ENCODE peak calls at places on chromosomes 3 and 15, in six cellular contexts. T is body of pancreas, D is IMR-90, X is fibroblast of lung, S is thyroid gland, G is neural progenitor cell. J is an unnamed sample.

GRCh38 chr3:105676621-105677300 is 192.1 kb downstream of the CBLB start:
- DNase-seq in S (no peak), X (no peak), T (no peak), G (no peak), D (no peak), J (no peak)

GRCh38 chr3:56800373-56801150 is 1.2 kb downstream of the ARHGEF3 start:
- DNase-seq in D (no peak), S (peak; percentile 50), T (peak; percentile 51), G (no peak), X (no peak), J (peak; percentile 64)

GRCh38 chr3:195075199-195075940 is 195.6 kb downstream of the XXYLT1 start:
- DNase-seq in G (no peak), S (peak; percentile 2), X (peak; percentile 64), D (peak; percentile 10), T (no peak), J (no peak)

GRCh38 chr3:150610785-150611184 is 7.7 kb downstream of the SELENOT start:
- DNase-seq in X (peak; percentile 42), T (no peak), S (no peak), G (no peak), D (no peak), J (no peak)

GRCh38 chr15:71056111-71056510 is 59.2 kb upstream of the THSD4 start:
- DNase-seq in D (no peak), T (no peak), X (no peak), G (no peak), S (no peak), J (no peak)

GRCh38 chr3:117510396-117510795 is 800.8 kb downstream of the TUSC7 start:
- DNase-seq in T (no peak), D (peak; percentile 59), S (no peak), G (no peak), X (no peak), J (no peak)

GRCh38 chr3:140243536-140243935 is 308.6 kb downstream of the CLSTN2 start:
- DNase-seq in G (no peak), X (no peak), D (no peak), T (no peak), S (no peak), J (no peak)

GRCh38 chr15:29672446-29672845 is 149.8 kb downstream of the TJP1 start:
- DNase-seq in T (no peak), X (no peak), D (no peak), G (no peak), S (no peak), J (no peak)

GRCh38 chr15:81722982-81723381 is 322.8 kb downstream of the MEX3B start:
- DNase-seq in X (no peak), D (no peak), G (no peak), S (no peak), T (no peak), J (no peak)

GRCh38 chr3:70000563-70001081 is 1.1 kb downstream of the SAMMSON start:
- DNase-seq in S (no peak), X (peak; percentile 83), G (peak; percentile 39), D (peak; percentile 20), T (no peak), J (no peak)

GRCh38 chr3:52524258-52524751 is 9.4 kb downstream of the NT5DC2 start:
- DNase-seq in G (no peak), D (no peak), S (no peak), T (no peak), X (no peak), J (no peak)

GRCh38 chr3:49378249-49378899 is 20.2 kb upstream of the GPX1 start:
- DNase-seq in G (no peak), T (no peak), D (peak; percentile 37), X (peak; percentile 61), S (peak; percentile 82), J (peak; percentile 5)

GRCh38 chr3:121660356-121661171 is at the start of gene HCLS1:
- DNase-seq in X (no peak), T (peak; percentile 63), S (peak; percentile 14), G (no peak), D (no peak), J (peak; percentile 74)

GRCh38 chr15:65981837-65982696 is 112.8 kb downstream of the RAB11A start:
- DNase-seq in G (peak; percentile 83), D (no peak), X (no peak), S (peak; percentile 47), T (peak; percentile 42), J (peak; percentile 73)

GRCh38 chr3:20173844-20174410 is 12.1 kb downstream of the SGO1 start:
- DNase-seq in S (no peak), D (no peak), T (no peak), X (no peak), G (no peak), J (peak; percentile 5)

GRCh38 chr3:132088291-132088690 is 53.5 kb upstream of the CPNE4 start:
- DNase-seq in T (no peak), X (no peak), D (no peak), G (no peak), S (no peak), J (no peak)

GRCh38 chr15:100114100-100114499 is 227.7 kb downstream of the ADAMTS17 start:
- DNase-seq in S (peak; percentile 82), X (peak; percentile 92), G (peak; percentile 28), T (peak; percentile 74), D (peak; percentile 92), J (peak; percentile 20)

GRCh38 chr15:78127882-78128281 is 3.4 kb downstream of the CIB2 start:
- DNase-seq in X (no peak), G (no peak), D (no peak), T (no peak), S (no peak), J (no peak)

GRCh38 chr15:80856400-80856799 is 77.2 kb downstream of the CEMIP start:
- DNase-seq in X (no peak), G (peak; percentile 32), S (no peak), D (no peak), T (no peak), J (no peak)

GRCh38 chr15:80694624-80695098 is 449 bp upstream of the ABHD17C start:
- DNase-seq in T (peak; percentile 7), S (peak; percentile 38), G (peak; percentile 16), D (peak; percentile 33), X (no peak), J (peak; percentile 64)

GRCh38 chr15:41952003-41952563 is 20.3 kb downstream of the EHD4 start:
- DNase-seq in D (no peak), T (no peak), S (no peak), X (no peak), G (no peak), J (no peak)

GRCh38 chr3:11285471-11285870 is 13.3 kb downstream of the ATG7 start:
- DNase-seq in X (no peak), S (no peak), T (no peak), D (no peak), G (no peak), J (no peak)
- H3K4me1 ChIP-seq in X (peaks cover 29% of the 10 kb centered on the region), S (peaks cover 12% of the 10 kb centered on the region), T (no peaks in the 10 kb centered on the region), D (peaks cover 34% of the 10 kb centered on the region), G (no peaks in the 10 kb centered on the region), J (peaks cover 9% of the 10 kb centered on the region)

DNA sequence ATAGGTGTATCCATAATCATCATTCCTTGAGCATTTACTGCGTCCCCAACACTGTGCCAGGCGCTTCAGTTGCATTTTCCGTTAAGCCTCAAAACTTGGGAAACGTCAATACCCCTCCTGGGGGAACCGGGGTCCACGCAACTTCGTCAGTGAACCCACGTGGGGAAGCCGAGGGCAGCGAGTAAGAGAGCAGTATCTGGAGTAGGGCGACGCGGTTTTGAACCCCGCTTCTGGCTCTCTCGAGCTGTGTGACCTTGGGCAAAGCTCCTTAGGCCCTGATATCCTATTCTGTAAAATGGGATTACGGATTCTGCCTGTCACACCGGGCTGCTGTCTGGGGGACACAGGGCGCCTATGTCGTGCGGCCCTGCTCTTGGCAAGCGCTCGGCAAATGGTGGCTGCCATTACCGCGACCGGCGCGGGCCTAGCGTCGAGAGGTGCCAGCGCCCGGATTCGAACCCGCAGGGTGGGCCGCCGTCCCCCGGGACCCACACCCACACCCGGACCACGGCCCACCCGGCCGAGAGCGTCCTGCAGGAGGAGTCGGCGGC is 590 bp downstream of the POLG start:
- DNase-seq in G (no peak), D (no peak), T (no peak), S (no peak), X (no peak), J (no peak)
- TF ChIP-seq CTCF in G (no peak), D (no peak), T (no peak), S (peak; percentile 3), X (no peak), J (no peak)

GRCh38 chr3:71389911-71390573 is 193.5 kb downstream of the FOXP1 start:
- DNase-seq in X (peak; percentile 87), S (peak; percentile 60), T (peak; percentile 84), G (peak; percentile 17), D (peak; percentile 65), J (peak; percentile 67)
- H3K4me3 ChIP-seq in X (no peak overlapping the region), S (no peak overlapping the region), T (no peak overlapping the region), G (no peak overlapping the region), D (no peak overlapping the region), J (no peak overlapping the region)

DNA sequence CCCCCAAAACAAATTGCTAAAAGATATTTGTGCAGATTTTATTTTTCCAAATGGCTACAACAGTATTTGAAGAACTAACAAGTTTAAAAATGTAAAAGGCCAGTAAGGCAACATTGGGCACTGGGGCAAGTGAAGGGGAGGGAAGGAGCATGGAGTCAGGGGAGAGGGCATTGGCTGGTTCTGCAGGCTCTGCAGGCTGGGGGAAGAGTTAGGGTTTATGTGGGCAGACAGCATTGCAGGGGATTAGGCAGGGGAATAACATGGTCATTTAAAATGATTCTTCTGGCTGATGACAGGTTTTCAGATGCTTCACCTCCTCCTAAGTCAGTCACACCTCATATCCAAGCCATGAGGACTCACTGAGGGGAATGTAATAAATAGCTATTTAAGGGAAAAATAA is 52.6 kb downstream of the BTD start:
- DNase-seq in S (no peak), G (no peak), X (no peak), T (no peak), D (no peak), J (no peak)
- H3K4me1 ChIP-seq in S (no peaks in the 10 kb centered on the region), G (peaks cover 13% of the 10 kb centered on the region), X (no peaks in the 10 kb centered on the region), T (peaks cover 11% of the 10 kb centered on the region), D (peaks cover 5% of the 10 kb centered on the region), J (no peaks in the 10 kb centered on the region)

GRCh38 chr3:98778852-98779379 is 15.8 kb downstream of the ST3GAL6 start:
- DNase-seq in T (peak; percentile 22), X (peak; percentile 93), D (peak; percentile 95), G (no peak), S (no peak), J (no peak)

GRCh38 chr3:98777286-98777685 is 14.1 kb downstream of the ST3GAL6 start:
- DNase-seq in G (no peak), D (no peak), X (no peak), T (peak; percentile 81), S (no peak), J (no peak)

GRCh38 chr3:98776114-98776513 is 13.0 kb downstream of the ST3GAL6 start:
- DNase-seq in S (no peak), X (no peak), G (no peak), T (no peak), D (no peak), J (no peak)

GRCh38 chr3:98778383-98778782 is 15.2 kb downstream of the ST3GAL6 start:
- DNase-seq in G (no peak), S (no peak), T (no peak), D (peak; percentile 58), X (peak; percentile 48), J (no peak)

DNA sequence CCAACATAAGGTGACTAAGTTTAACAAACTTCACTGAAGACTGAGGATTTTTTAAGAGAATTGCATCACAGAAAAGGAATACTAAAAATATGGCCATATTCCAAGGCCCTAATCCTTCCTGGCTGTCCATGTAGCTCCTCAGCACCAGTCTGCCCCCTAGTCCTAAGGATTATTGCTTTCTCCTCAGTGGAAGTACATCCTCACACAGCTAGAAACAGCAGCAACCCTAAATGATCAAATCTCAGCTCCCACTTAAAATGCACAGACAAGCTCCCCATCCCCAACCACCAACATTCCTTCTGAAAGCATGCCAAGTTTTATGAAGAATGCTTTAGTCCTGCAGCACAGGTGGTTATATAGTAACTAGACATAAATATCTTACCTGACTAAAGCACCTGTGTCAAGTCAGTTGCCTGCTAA is 14.7 kb downstream of the ST3GAL6 start:
- DNase-seq in S (no peak), X (peak; percentile 74), D (peak; percentile 80), T (no peak), G (no peak), J (no peak)
- TF ChIP-seq CTCF in S (no peak), X (peak; percentile 15), D (peak; percentile 15), T (no peak), G (no peak), J (no peak)